ENCODE peak calls at places on chromosomes 12 and 14, in four cellular contexts. One of them, this sample, is unnamed.

GRCh38 chr14:97791072-97791471 is 993.9 kb downstream of the VRK1 start:
- DNase-seq in AG04449: no peak
- DNase-seq in uterus: no peak
- DNase-seq in ascending aorta: no peak
- DNase-seq in this sample: no peak

GRCh38 chr14:71183856-71184255 is 276.6 kb downstream of the PCNX1 start:
- DNase-seq in AG04449: no peak
- DNase-seq in uterus: no peak
- DNase-seq in ascending aorta: no peak
- DNase-seq in this sample: no peak

GRCh38 chr12:75850751-75851462 is 180.7 kb downstream of the PHLDA1 start:
- DNase-seq in AG04449: no peak
- DNase-seq in uterus: no peak
- DNase-seq in ascending aorta: no peak
- DNase-seq in this sample: no peak

GRCh38 chr14:102000902-102001301 is 36.5 kb downstream of the DYNC1H1 start:
- DNase-seq in AG04449: no peak
- DNase-seq in uterus: no peak
- DNase-seq in ascending aorta: no peak
- DNase-seq in this sample: no peak

GRCh38 chr14:71725802-71726638 is 206.2 kb upstream of the RGS6 start:
- DNase-seq in AG04449: no peak
- DNase-seq in uterus: no peak
- DNase-seq in ascending aorta: no peak
- DNase-seq in this sample: no peak

GRCh38 chr12:100215209-100215608 is 14.6 kb downstream of the ACTR6 start:
- DNase-seq in AG04449: no peak
- DNase-seq in uterus: no peak
- DNase-seq in ascending aorta: no peak
- DNase-seq in this sample: no peak

GRCh38 chr12:1933342-1933992 is 15.0 kb upstream of the CACNA2D4 start:
- DNase-seq in AG04449: no peak
- DNase-seq in uterus: no peak
- DNase-seq in ascending aorta: peak; percentile 63
- DNase-seq in this sample: no peak

GRCh38 chr12:93853698-93854478 is 176.7 kb downstream of the CRADD start:
- DNase-seq in AG04449: no peak
- DNase-seq in uterus: no peak
- DNase-seq in ascending aorta: no peak
- DNase-seq in this sample: no peak

GRCh38 chr12:2115101-2115845 is 62.5 kb downstream of the CACNA1C start:
- DNase-seq in AG04449: no peak
- DNase-seq in uterus: no peak
- DNase-seq in ascending aorta: no peak
- DNase-seq in this sample: no peak

GRCh38 chr14:61749867-61750266 is 12.4 kb upstream of the SNAPC1 start:
- DNase-seq in AG04449: no peak
- DNase-seq in uterus: no peak
- DNase-seq in ascending aorta: no peak
- DNase-seq in this sample: no peak

GRCh38 chr14:66916421-66916820 is 272.8 kb upstream of the GARIN2 start:
- DNase-seq in AG04449: no peak
- DNase-seq in uterus: no peak
- DNase-seq in ascending aorta: no peak
- DNase-seq in this sample: no peak

GRCh38 chr12:65232490-65233077 is 45.9 kb upstream of the MSRB3 start:
- DNase-seq in AG04449: no peak
- DNase-seq in uterus: no peak
- DNase-seq in ascending aorta: no peak
- DNase-seq in this sample: no peak

GRCh38 chr12:52942914-52943207 is 6.1 kb upstream of the KRT18 start:
- DNase-seq in AG04449: no peak
- DNase-seq in uterus: no peak
- DNase-seq in ascending aorta: no peak
- DNase-seq in this sample: no peak

GRCh38 chr12:131055093-131055465 is 101.4 kb downstream of the ADGRD1 start:
- DNase-seq in AG04449: no peak
- DNase-seq in uterus: no peak
- DNase-seq in ascending aorta: no peak
- DNase-seq in this sample: no peak

GRCh38 chr12:117360222-117360550 is 1.2 kb downstream of the NOS1 start:
- DNase-seq in AG04449: no peak
- DNase-seq in uterus: no peak
- DNase-seq in ascending aorta: no peak
- DNase-seq in this sample: no peak

GRCh38 chr12:93376436-93377251 is 1.1 kb upstream of the NUDT4 start:
- DNase-seq in AG04449: no peak
- DNase-seq in uterus: peak; percentile 28
- DNase-seq in ascending aorta: peak; percentile 74
- DNase-seq in this sample: peak; percentile 58

GRCh38 chr12:65308001-65308400 is 29.5 kb downstream of the MSRB3 start:
- DNase-seq in AG04449: no peak
- DNase-seq in uterus: no peak
- DNase-seq in ascending aorta: no peak
- DNase-seq in this sample: no peak

GRCh38 chr12:1776139-1776975 is 44.0 kb upstream of the LRTM2 start:
- DNase-seq in AG04449: peak; percentile 12
- DNase-seq in uterus: no peak
- DNase-seq in ascending aorta: no peak
- DNase-seq in this sample: no peak

GRCh38 chr12:104286538-104287482 is 16.7 kb upstream of the EID3 start:
- DNase-seq in AG04449: peak; percentile 91
- DNase-seq in uterus: peak; percentile 93
- DNase-seq in ascending aorta: peak; percentile 97
- DNase-seq in this sample: peak; percentile 90
- TF ChIP-seq CTCF in AG04449: no peak
- TF ChIP-seq CTCF in uterus: no peak
- TF ChIP-seq CTCF in ascending aorta: no peak
- TF ChIP-seq CTCF in this sample: no peak

GRCh38 chr14:65599375-65599774 is 186.8 kb downstream of the FUT8 start:
- DNase-seq in AG04449: no peak
- DNase-seq in uterus: no peak
- DNase-seq in ascending aorta: no peak
- DNase-seq in this sample: no peak

GRCh38 chr14:65604946-65605345 is 192.4 kb downstream of the FUT8 start:
- DNase-seq in AG04449: no peak
- DNase-seq in uterus: no peak
- DNase-seq in ascending aorta: no peak
- DNase-seq in this sample: no peak

GRCh38 chr14:65600742-65601141 is 188.2 kb downstream of the FUT8 start:
- DNase-seq in AG04449: no peak
- DNase-seq in uterus: no peak
- DNase-seq in ascending aorta: no peak
- DNase-seq in this sample: no peak

DNA sequence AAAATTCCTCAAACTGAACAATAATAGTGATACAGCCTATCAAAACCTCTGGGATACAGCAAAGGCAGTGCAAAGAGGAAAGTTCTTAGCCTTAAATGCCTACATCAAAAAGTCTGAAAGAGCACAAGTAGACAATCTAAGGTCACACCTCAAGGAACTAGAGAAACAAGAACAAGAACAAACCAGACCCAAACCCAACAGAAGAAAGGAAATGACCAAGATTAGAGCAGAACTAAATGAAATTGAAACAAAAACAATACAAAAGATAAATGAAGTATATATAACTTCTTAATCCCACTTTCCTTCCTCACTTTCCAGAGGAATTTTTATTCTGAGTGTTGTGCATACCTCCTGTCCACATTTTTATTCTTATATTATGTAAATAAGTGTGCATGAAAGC is 192.0 kb downstream of the FUT8 start:
- DNase-seq in AG04449: no peak
- DNase-seq in uterus: no peak
- DNase-seq in ascending aorta: no peak
- DNase-seq in this sample: no peak
- H3K4me3 ChIP-seq in AG04449: no peak overlapping the region
- H3K4me3 ChIP-seq in uterus: no peak overlapping the region
- H3K4me3 ChIP-seq in ascending aorta: no peak overlapping the region
- H3K4me3 ChIP-seq in this sample: no peak overlapping the region

GRCh38 chr12:102736328-102736727 is 180.7 kb downstream of the PAH start:
- DNase-seq in AG04449: no peak
- DNase-seq in uterus: no peak
- DNase-seq in ascending aorta: no peak
- DNase-seq in this sample: no peak

GRCh38 chr12:102735104-102735503 is 181.9 kb downstream of the PAH start:
- DNase-seq in AG04449: no peak
- DNase-seq in uterus: no peak
- DNase-seq in ascending aorta: no peak
- DNase-seq in this sample: no peak

GRCh38 chr12:102741196-102741595 is 175.8 kb downstream of the PAH start:
- DNase-seq in AG04449: no peak
- DNase-seq in uterus: no peak
- DNase-seq in ascending aorta: no peak
- DNase-seq in this sample: no peak

GRCh38 chr12:102740157-102741032 is 176.6 kb downstream of the PAH start:
- DNase-seq in AG04449: peak; percentile 16
- DNase-seq in uterus: no peak
- DNase-seq in ascending aorta: no peak
- DNase-seq in this sample: no peak
- TF ChIP-seq CTCF in AG04449: peak; percentile 7
- TF ChIP-seq CTCF in uterus: peak; percentile 50
- TF ChIP-seq CTCF in ascending aorta: no peak
- TF ChIP-seq CTCF in this sample: no peak

GRCh38 chr12:25789520-25789919 is 169.0 kb upstream of the RASSF8 start:
- DNase-seq in AG04449: no peak
- DNase-seq in uterus: no peak
- DNase-seq in ascending aorta: no peak
- DNase-seq in this sample: peak; percentile 14
- H3K4me3 ChIP-seq in AG04449: no peak overlapping the region
- H3K4me3 ChIP-seq in uterus: no peak overlapping the region
- H3K4me3 ChIP-seq in ascending aorta: no peak overlapping the region
- H3K4me3 ChIP-seq in this sample: no peak overlapping the region

GRCh38 chr12:42099433-42099832 is 45.2 kb downstream of the GXYLT1 start:
- DNase-seq in AG04449: no peak
- DNase-seq in uterus: no peak
- DNase-seq in ascending aorta: no peak
- DNase-seq in this sample: no peak

GRCh38 chr12:42102720-42103119 is 42.0 kb downstream of the GXYLT1 start:
- DNase-seq in AG04449: no peak
- DNase-seq in uterus: no peak
- DNase-seq in ascending aorta: no peak
- DNase-seq in this sample: no peak

GRCh38 chr12:42103155-42103554 is 41.5 kb downstream of the GXYLT1 start:
- DNase-seq in AG04449: no peak
- DNase-seq in uterus: no peak
- DNase-seq in ascending aorta: no peak
- DNase-seq in this sample: no peak

GRCh38 chr12:42104784-42105183 is 39.9 kb downstream of the GXYLT1 start:
- DNase-seq in AG04449: no peak
- DNase-seq in uterus: no peak
- DNase-seq in ascending aorta: no peak
- DNase-seq in this sample: no peak

GRCh38 chr12:42104087-42104486 is 40.6 kb downstream of the GXYLT1 start:
- DNase-seq in AG04449: no peak
- DNase-seq in uterus: no peak
- DNase-seq in ascending aorta: no peak
- DNase-seq in this sample: no peak
- TF ChIP-seq CTCF in AG04449: no peak
- TF ChIP-seq CTCF in uterus: no peak
- TF ChIP-seq CTCF in ascending aorta: no peak
- TF ChIP-seq CTCF in this sample: peak; percentile 34

DNA sequence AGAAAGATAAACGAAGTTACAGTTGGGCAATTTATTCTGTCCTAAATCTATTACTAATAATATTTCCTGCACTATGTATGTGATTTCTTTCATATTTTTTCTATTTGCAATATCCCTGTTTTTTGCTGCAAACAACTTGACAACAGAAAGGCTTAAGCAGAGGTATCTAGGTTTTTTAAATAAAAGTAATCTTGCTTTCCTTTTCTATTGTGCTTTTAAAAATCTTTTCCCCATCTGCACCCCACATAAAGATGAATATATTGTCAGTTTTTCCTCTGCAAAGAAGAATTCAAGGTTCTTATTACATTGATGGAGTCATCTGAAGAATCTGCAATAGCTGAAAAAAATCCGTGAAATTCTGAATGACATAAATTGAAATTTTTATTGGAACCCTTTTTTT is 502 bp upstream of the RALGAPA1 start:
- DNase-seq in AG04449: no peak
- DNase-seq in uterus: no peak
- DNase-seq in ascending aorta: no peak
- DNase-seq in this sample: no peak
- H3K4me3 ChIP-seq in AG04449: no peak overlapping the region
- H3K4me3 ChIP-seq in uterus: peak overlapping the region; percentile 70
- H3K4me3 ChIP-seq in ascending aorta: peak overlapping the region; percentile 60
- H3K4me3 ChIP-seq in this sample: peak overlapping the region; percentile 92

GRCh38 chr14:100524233-100524932 is 62.8 kb downstream of the BEGAIN start:
- DNase-seq in AG04449: no peak
- DNase-seq in uterus: no peak
- DNase-seq in ascending aorta: no peak
- DNase-seq in this sample: no peak

GRCh38 chr14:100525615-100526014 is 61.6 kb downstream of the BEGAIN start:
- DNase-seq in AG04449: no peak
- DNase-seq in uterus: peak; percentile 9
- DNase-seq in ascending aorta: no peak
- DNase-seq in this sample: no peak

GRCh38 chr14:100526057-100526456 is 61.2 kb downstream of the BEGAIN start:
- DNase-seq in AG04449: no peak
- DNase-seq in uterus: no peak
- DNase-seq in ascending aorta: no peak
- DNase-seq in this sample: no peak

GRCh38 chr14:100523536-100524025 is 63.6 kb downstream of the BEGAIN start:
- DNase-seq in AG04449: no peak
- DNase-seq in uterus: no peak
- DNase-seq in ascending aorta: no peak
- DNase-seq in this sample: no peak

GRCh38 chr14:100524933-100525243 is 62.3 kb downstream of the BEGAIN start:
- DNase-seq in AG04449: no peak
- DNase-seq in uterus: peak; percentile 13
- DNase-seq in ascending aorta: peak; percentile 59
- DNase-seq in this sample: peak; percentile 13
- TF ChIP-seq CTCF in AG04449: peak; percentile 26
- TF ChIP-seq CTCF in uterus: no peak
- TF ChIP-seq CTCF in ascending aorta: no peak
- TF ChIP-seq CTCF in this sample: no peak

GRCh38 chr14:20679907-20680306 is 4.5 kb upstream of the RNASE4 start:
- DNase-seq in AG04449: no peak
- DNase-seq in uterus: peak; percentile 26
- DNase-seq in ascending aorta: peak; percentile 53
- DNase-seq in this sample: no peak

GRCh38 chr14:20680843-20681347 is 3.5 kb upstream of the RNASE4 start:
- DNase-seq in AG04449: no peak
- DNase-seq in uterus: no peak
- DNase-seq in ascending aorta: no peak
- DNase-seq in this sample: no peak

GRCh38 chr14:20682127-20682434 is 2.3 kb upstream of the RNASE4 start:
- DNase-seq in AG04449: no peak
- DNase-seq in uterus: no peak
- DNase-seq in ascending aorta: no peak
- DNase-seq in this sample: no peak

GRCh38 chr14:20681348-20682126 is 2.8 kb upstream of the RNASE4 start:
- DNase-seq in AG04449: no peak
- DNase-seq in uterus: peak; percentile 85
- DNase-seq in ascending aorta: peak; percentile 94
- DNase-seq in this sample: peak; percentile 72

GRCh38 chr14:20680363-20680762 is 4.0 kb upstream of the RNASE4 start:
- DNase-seq in AG04449: no peak
- DNase-seq in uterus: no peak
- DNase-seq in ascending aorta: peak; percentile 40
- DNase-seq in this sample: no peak
- H3K4me3 ChIP-seq in AG04449: peak overlapping the region; percentile 96
- H3K4me3 ChIP-seq in uterus: no peak overlapping the region
- H3K4me3 ChIP-seq in ascending aorta: peak overlapping the region; percentile 89
- H3K4me3 ChIP-seq in this sample: peak overlapping the region; percentile 90

GRCh38 chr14:56085471-56085870 is 32.7 kb upstream of the PELI2 start:
- DNase-seq in AG04449: no peak
- DNase-seq in uterus: no peak
- DNase-seq in ascending aorta: no peak
- DNase-seq in this sample: no peak
- TF ChIP-seq CTCF in AG04449: no peak
- TF ChIP-seq CTCF in uterus: no peak
- TF ChIP-seq CTCF in ascending aorta: no peak
- TF ChIP-seq CTCF in this sample: no peak